ENCODE peak calls at places on chromosomes 11 and 22, in eight cellular contexts. One of them, this sample, is unnamed.

GRCh38 chr11:46162700-46163099 is 41.4 kb upstream of the PHF21A start:
- DNase-seq in T follicular helper cell: no peak
- DNase-seq in SW 1271: no peak
- DNase-seq in globus pallidus: no peak
- DNase-seq in posterior vena cava: no peak
- DNase-seq in NCI-H1048: no peak
- DNase-seq in T-cell: no peak
- DNase-seq in body of pancreas: no peak
- DNase-seq in this sample: no peak

GRCh38 chr11:57477507-57478189 is 17.3 kb downstream of the RTN4RL2 start:
- DNase-seq in T follicular helper cell: no peak
- DNase-seq in SW 1271: no peak
- DNase-seq in globus pallidus: no peak
- DNase-seq in posterior vena cava: no peak
- DNase-seq in NCI-H1048: no peak
- DNase-seq in T-cell: no peak
- DNase-seq in body of pancreas: peak; percentile 90
- DNase-seq in this sample: no peak

GRCh38 chr11:116257092-116257491 is 515.7 kb downstream of the BUD13 start:
- DNase-seq in T follicular helper cell: no peak
- DNase-seq in SW 1271: no peak
- DNase-seq in globus pallidus: no peak
- DNase-seq in posterior vena cava: no peak
- DNase-seq in NCI-H1048: no peak
- DNase-seq in T-cell: no peak
- DNase-seq in body of pancreas: no peak
- DNase-seq in this sample: no peak

GRCh38 chr11:2289350-2289749 is 12.4 kb downstream of the C11orf21 start:
- DNase-seq in T follicular helper cell: no peak
- DNase-seq in SW 1271: no peak
- DNase-seq in globus pallidus: no peak
- DNase-seq in posterior vena cava: peak; percentile 62
- DNase-seq in NCI-H1048: no peak
- DNase-seq in T-cell: no peak
- DNase-seq in body of pancreas: peak; percentile 47
- DNase-seq in this sample: peak; percentile 16

GRCh38 chr22:25346859-25347751 is 127.7 kb downstream of the CRYBB2 start:
- DNase-seq in T follicular helper cell: no peak
- DNase-seq in SW 1271: no peak
- DNase-seq in globus pallidus: no peak
- DNase-seq in posterior vena cava: no peak
- DNase-seq in NCI-H1048: no peak
- DNase-seq in T-cell: no peak
- DNase-seq in body of pancreas: no peak
- DNase-seq in this sample: no peak

GRCh38 chr11:103234974-103235373 is 125.7 kb downstream of the DYNC2H1 start:
- DNase-seq in T follicular helper cell: no peak
- DNase-seq in SW 1271: no peak
- DNase-seq in globus pallidus: no peak
- DNase-seq in posterior vena cava: no peak
- DNase-seq in NCI-H1048: no peak
- DNase-seq in T-cell: no peak
- DNase-seq in body of pancreas: no peak
- DNase-seq in this sample: no peak

GRCh38 chr11:47606731-47607130 is 12.5 kb upstream of the C1QTNF4 start:
- DNase-seq in T follicular helper cell: no peak
- DNase-seq in SW 1271: no peak
- DNase-seq in globus pallidus: no peak
- DNase-seq in posterior vena cava: no peak
- DNase-seq in NCI-H1048: no peak
- DNase-seq in T-cell: no peak
- DNase-seq in body of pancreas: no peak
- DNase-seq in this sample: no peak

GRCh38 chr11:66701432-66702240 is 23.9 kb upstream of the RBM4B start:
- DNase-seq in T follicular helper cell: no peak
- DNase-seq in SW 1271: no peak
- DNase-seq in globus pallidus: no peak
- DNase-seq in posterior vena cava: no peak
- DNase-seq in NCI-H1048: no peak
- DNase-seq in T-cell: no peak
- DNase-seq in body of pancreas: peak; percentile 51
- DNase-seq in this sample: no peak

GRCh38 chr11:6526411-6527135 is 29.5 kb downstream of the DNHD1 start:
- DNase-seq in T follicular helper cell: no peak
- DNase-seq in SW 1271: no peak
- DNase-seq in globus pallidus: no peak
- DNase-seq in posterior vena cava: no peak
- DNase-seq in NCI-H1048: no peak
- DNase-seq in T-cell: no peak
- DNase-seq in body of pancreas: no peak
- DNase-seq in this sample: no peak